ENCODE peak calls at places on chromosome 17, in seven cellular contexts. H is smooth muscle cell of the brain vasculature, E is adipocyte, U is psoas muscle, G is IMR-90, P is mesendoderm, F is lung microvascular endothelial cell. I is an unnamed sample.

GRCh38 chr17:44069974-44070454 is 521 bp upstream of the G6PC3 start:
- DNase-seq in H (no peak), E (peak; percentile 36), U (no peak), G (no peak), P (peak; percentile 73), F (no peak), I (peak; percentile 11)

GRCh38 chr17:43129671-43130010 is 4.5 kb upstream of the BRCA1 start:
- DNase-seq in H (no peak), E (no peak), U (no peak), G (no peak), P (no peak), F (peak; percentile 60), I (no peak)

GRCh38 chr17:1931759-1932579 is 93.2 kb downstream of the RTN4RL1 start:
- DNase-seq in H (no peak), E (no peak), U (peak; percentile 39), G (peak; percentile 7), P (peak; percentile 69), F (no peak), I (peak; percentile 16)

GRCh38 chr17:43027091-43028032 is 2.3 kb downstream of the RND2 start:
- DNase-seq in H (no peak), E (no peak), U (no peak), G (no peak), P (no peak), F (no peak), I (no peak)

GRCh38 chr17:12745481-12745880 is 43.8 kb upstream of the ARHGAP44 start:
- DNase-seq in H (no peak), E (no peak), U (no peak), G (no peak), P (no peak), F (no peak), I (no peak)

GRCh38 chr17:45791041-45791582 is 7.0 kb downstream of the CRHR1 start:
- DNase-seq in H (no peak), E (no peak), U (no peak), G (no peak), P (no peak), F (no peak), I (no peak)

GRCh38 chr17:45970659-45971058 is 28.4 kb upstream of the STH start:
- DNase-seq in H (no peak), E (no peak), U (no peak), G (no peak), P (no peak), F (no peak), I (no peak)

GRCh38 chr17:81387235-81388060 is 7.8 kb upstream of the BAHCC1 start:
- DNase-seq in H (no peak), E (peak; percentile 73), U (no peak), G (peak; percentile 57), P (peak; percentile 43), F (peak; percentile 42), I (peak; percentile 59)

GRCh38 chr17:81323411-81323868 is 28.3 kb upstream of the SLC38A10 start:
- DNase-seq in H (no peak), E (peak; percentile 80), U (no peak), G (no peak), P (no peak), F (no peak), I (no peak)

GRCh38 chr17:83062818-83063671 is 16.4 kb upstream of the METRNL start:
- DNase-seq in H (no peak), E (no peak), U (no peak), G (no peak), P (no peak), F (no peak), I (no peak)

GRCh38 chr17:20155258-20156195 is 146.4 kb downstream of the SPECC1 start:
- DNase-seq in H (peak; percentile 87), E (peak; percentile 93), U (peak; percentile 96), G (peak; percentile 96), P (peak; percentile 99), F (peak; percentile 95), I (peak; percentile 76)